ENCODE peak calls at places on chromosomes 7 and 10, in four cellular contexts. W, R, S and G are unnamed samples.

GRCh38 chr7:137404918-137405317 is 61.4 kb upstream of the PTN start:
- DNase-seq in W (no peak), R (no peak), S (no peak), G (no peak)

GRCh38 chr10:14383266-14383665 is 52.5 kb upstream of the FRMD4A start:
- DNase-seq in W (no peak), R (no peak), S (no peak), G (no peak)

GRCh38 chr10:44937201-44938005 is 22.2 kb upstream of the RASSF4 start:
- DNase-seq in W (peak), R (no peak), S (no peak), G (peak)

GRCh38 chr10:128000660-128001059 is 93.8 kb downstream of the PTPRE start:
- DNase-seq in W (no peak), R (no peak), S (peak), G (peak)

GRCh38 chr10:24822557-24822956 is 98.9 kb upstream of the ARHGAP21 start:
- DNase-seq in W (no peak), R (no peak), S (no peak), G (no peak)

GRCh38 chr7:155921804-155922506 is 109.7 kb upstream of the SHH start:
- DNase-seq in W (peak), R (no peak), S (no peak), G (no peak)

GRCh38 chr10:17061418-17061817 is 68.2 kb downstream of the CUBN start:
- DNase-seq in W (no peak), R (no peak), S (no peak), G (no peak)

GRCh38 chr7:23332881-23333612 is 33.9 kb downstream of the MALSU1 start:
- DNase-seq in W (peak), R (no peak), S (peak), G (no peak)

GRCh38 chr10:7054915-7055314 is 355.9 kb downstream of the SFMBT2 start:
- DNase-seq in W (no peak), R (no peak), S (no peak), G (no peak)
- TF ChIP-seq CTCF in W (no peak), R (no peak), S (no peak), G (no peak)

DNA sequence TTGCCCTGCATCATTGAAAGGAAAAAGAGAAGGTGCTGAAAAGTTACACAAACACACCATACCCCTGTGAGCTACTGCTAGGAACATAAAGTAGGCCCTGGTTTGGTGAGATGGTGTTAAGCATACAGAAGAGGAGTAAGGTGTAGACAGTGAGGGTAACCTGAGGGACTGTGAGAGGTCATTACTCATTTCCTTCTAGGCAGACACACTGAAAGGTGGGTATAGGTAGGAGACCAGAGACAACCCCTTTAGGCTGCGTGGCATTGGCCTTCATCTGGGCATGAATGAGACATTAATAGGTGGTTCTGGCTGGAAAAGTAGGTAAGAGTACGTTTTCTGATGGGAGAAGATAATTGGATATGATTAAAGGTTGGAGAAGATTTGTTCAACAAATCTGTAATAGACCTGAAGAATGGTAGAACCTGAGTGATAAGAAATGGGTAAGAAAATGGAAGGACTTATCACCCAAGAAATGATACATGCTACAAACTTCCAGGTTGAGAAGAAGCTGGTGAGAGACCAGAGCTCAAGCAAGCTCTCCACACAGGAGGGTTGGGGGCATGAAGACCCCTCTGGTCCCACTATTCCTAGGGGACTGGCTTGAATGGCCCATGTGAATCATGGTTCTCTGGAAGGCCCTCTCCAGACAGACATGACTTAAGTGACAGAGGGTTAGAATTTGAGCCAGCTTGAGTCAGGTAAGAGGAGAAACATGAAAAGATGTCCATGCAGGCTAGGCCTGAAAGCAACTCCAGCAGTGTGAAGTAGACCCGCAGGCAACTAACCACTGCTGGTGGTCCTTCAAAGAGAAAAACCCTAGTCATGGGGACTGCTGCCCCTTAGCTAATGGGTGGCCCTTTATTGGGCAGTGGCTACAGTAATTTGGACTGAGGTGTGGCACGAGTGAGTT is 3.8 kb downstream of the COMTD1 start:
- DNase-seq in W (no peak), R (no peak), S (no peak), G (no peak)
- TF ChIP-seq POLR2A in W (peak), R (no peak), S (no peak), G (no peak)

GRCh38 chr10:63887600-63888396 is 366.6 kb downstream of the REEP3 start:
- DNase-seq in W (no peak), R (no peak), S (no peak), G (no peak)
- TF ChIP-seq CTCF in W (no peak), R (no peak), S (no peak), G (no peak)

DNA sequence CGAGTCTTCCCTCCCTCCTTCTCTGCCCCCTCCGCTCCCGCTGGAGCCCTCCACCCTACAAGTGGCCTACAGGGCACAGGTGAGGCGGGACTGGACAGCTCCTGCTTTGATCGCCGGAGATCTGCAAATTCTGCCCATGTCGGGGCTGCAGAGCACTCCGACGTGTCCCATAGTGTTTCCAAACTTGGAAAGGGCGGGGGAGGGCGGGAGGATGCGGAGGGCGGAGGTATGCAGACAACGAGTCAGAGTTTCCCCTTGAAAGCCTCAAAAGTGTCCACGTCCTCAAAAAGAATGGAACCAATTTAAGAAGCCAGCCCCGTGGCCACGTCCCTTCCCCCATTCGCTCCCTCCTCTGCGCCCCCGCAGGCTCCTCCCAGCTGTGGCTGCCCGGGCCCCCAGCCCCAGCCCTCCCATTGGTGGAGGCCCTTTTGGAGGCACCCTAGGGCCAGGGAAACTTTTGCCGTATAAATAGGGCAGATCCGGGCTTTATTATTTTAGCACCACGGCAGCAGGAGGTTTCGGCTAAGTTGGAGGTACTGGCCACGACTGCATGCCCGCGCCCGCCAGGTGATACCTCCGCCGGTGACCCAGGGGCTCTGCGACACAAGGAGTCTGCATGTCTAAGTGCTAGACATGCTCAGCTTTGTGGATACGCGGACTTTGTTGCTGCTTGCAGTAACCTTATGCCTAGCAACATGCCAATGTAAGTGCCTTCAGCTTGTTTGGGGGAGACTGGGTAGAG is at the start of gene COL1A2:
- DNase-seq in W (peak), R (peak), S (peak), G (peak)
- TF ChIP-seq POLR2A in W (peak), R (no peak), S (no peak), G (no peak)

GRCh38 chr10:3451516-3452185 is 279.1 kb upstream of the PITRM1 start:
- DNase-seq in W (no peak), R (no peak), S (no peak), G (no peak)

GRCh38 chr10:3452234-3452633 is 279.7 kb upstream of the PITRM1 start:
- DNase-seq in W (no peak), R (no peak), S (peak), G (no peak)

GRCh38 chr10:3460420-3461128 is 288.0 kb upstream of the PITRM1 start:
- DNase-seq in W (no peak), R (no peak), S (no peak), G (no peak)

GRCh38 chr10:3452683-3453388 is 280.3 kb upstream of the PITRM1 start:
- DNase-seq in W (no peak), R (no peak), S (peak), G (no peak)

DNA sequence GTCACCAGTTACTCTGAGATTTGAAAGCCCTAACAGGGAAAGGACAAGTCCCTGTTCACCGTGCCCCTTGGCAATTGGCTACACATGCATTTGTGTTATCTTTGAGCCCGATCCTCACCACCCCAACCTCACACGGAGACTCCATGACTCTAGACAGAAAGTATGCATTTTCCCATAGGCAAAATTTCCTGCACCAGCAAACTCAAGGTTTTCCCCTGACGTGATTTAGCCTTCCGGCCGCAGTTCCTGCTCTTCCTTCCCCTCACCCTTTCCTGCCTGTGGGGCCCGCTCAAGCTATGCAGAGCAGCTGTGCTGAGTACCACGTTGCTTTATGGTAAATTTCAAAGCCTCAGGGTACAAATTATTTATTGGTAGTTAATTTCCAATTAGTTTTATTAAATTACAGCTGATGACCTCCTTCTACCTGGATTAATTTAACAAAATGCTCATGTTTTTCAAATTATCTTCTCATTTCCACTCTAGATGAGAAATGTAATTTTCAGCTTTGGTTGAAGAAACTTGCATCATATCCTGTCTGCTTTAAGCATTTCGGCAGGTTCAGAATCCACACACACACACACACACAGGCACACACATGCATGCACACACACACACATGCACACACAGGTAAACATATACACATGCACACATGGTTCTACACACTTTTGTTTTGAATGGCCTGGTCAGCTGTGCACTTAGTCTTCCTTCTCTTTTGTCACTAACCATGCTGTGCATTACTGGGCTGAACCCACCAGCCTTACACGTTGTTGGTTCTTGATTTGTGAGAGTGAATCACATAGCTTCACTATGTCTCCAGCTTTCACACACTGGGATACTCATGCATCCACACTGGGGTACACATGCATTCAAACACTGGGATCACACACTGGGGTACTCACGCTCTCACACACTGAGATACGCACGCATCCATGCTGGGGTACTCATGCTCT is 283.1 kb upstream of the PITRM1 start:
- DNase-seq in W (no peak), R (no peak), S (peak), G (no peak)
- TF ChIP-seq CTCF in W (no peak), R (no peak), S (no peak), G (no peak)

DNA sequence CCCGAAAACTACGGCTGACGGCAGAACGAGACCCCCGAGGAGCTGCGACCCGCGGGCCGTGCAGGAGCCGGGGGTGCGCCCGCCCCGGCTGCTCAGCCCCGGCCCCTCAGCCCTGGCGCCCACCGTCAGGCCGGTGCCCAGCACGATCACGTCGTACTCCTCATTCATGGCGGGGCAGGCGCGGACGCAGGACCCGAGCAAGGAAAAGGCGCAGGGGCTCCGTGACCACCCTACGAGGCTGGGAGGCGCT is 218 bp downstream of the GDI2 start:
- DNase-seq in W (no peak), R (no peak), S (no peak), G (no peak)
- TF ChIP-seq POLR2A in W (no peak), R (no peak), S (no peak), G (no peak)